ENCODE peak calls at places on chromosomes 13 and 19, in four cellular contexts. One of them, this sample, is unnamed.

GRCh38 chr13:95676100-95676774 is 702 bp upstream of the DNAJC3 start:
- DNase-seq in fibroblast of lung: peak; percentile 27
- DNase-seq in glutamatergic neuron: no peak
- DNase-seq in HFF-Myc: no peak
- DNase-seq in this sample: peak; percentile 0

GRCh38 chr19:3469638-3470499 is 10.5 kb downstream of the SMIM24 start:
- DNase-seq in glutamatergic neuron: no peak
- DNase-seq in fibroblast of lung: no peak
- DNase-seq in HFF-Myc: no peak
- DNase-seq in this sample: no peak

GRCh38 chr19:47450478-47450877 is 21.2 kb downstream of the SLC8A2 start:
- DNase-seq in glutamatergic neuron: no peak
- DNase-seq in HFF-Myc: no peak
- DNase-seq in fibroblast of lung: no peak
- DNase-seq in this sample: no peak

GRCh38 chr13:112443191-112444000 is 67.2 kb downstream of the SPACA7 start:
- DNase-seq in fibroblast of lung: no peak
- DNase-seq in HFF-Myc: no peak
- DNase-seq in glutamatergic neuron: peak; percentile 66
- DNase-seq in this sample: no peak

GRCh38 chr19:4983346-4984105 is 14.6 kb downstream of the KDM4B start:
- DNase-seq in glutamatergic neuron: no peak
- DNase-seq in HFF-Myc: no peak
- DNase-seq in fibroblast of lung: no peak
- DNase-seq in this sample: no peak

GRCh38 chr19:45446295-45446694 is 21.5 kb upstream of the FOSB start:
- DNase-seq in glutamatergic neuron: no peak
- DNase-seq in fibroblast of lung: peak; percentile 60
- DNase-seq in HFF-Myc: no peak
- DNase-seq in this sample: no peak

GRCh38 chr19:41627966-41628675 is 1.2 kb upstream of the CEACAM4 start:
- DNase-seq in glutamatergic neuron: no peak
- DNase-seq in HFF-Myc: no peak
- DNase-seq in fibroblast of lung: no peak
- DNase-seq in this sample: no peak

GRCh38 chr13:31225998-31226675 is 26.4 kb downstream of the B3GLCT start:
- DNase-seq in glutamatergic neuron: no peak
- DNase-seq in fibroblast of lung: no peak
- DNase-seq in HFF-Myc: no peak
- DNase-seq in this sample: no peak

GRCh38 chr13:29566206-29566605 is 29.3 kb downstream of the SLC7A1 start:
- DNase-seq in HFF-Myc: no peak
- DNase-seq in glutamatergic neuron: no peak
- DNase-seq in fibroblast of lung: no peak
- DNase-seq in this sample: no peak

GRCh38 chr13:93800342-93800741 is 573.7 kb downstream of the GPC6 start:
- DNase-seq in fibroblast of lung: no peak
- DNase-seq in HFF-Myc: no peak
- DNase-seq in glutamatergic neuron: no peak
- DNase-seq in this sample: no peak

GRCh38 chr13:27583645-27584044 is 36.7 kb downstream of the LNX2 start:
- DNase-seq in glutamatergic neuron: no peak
- DNase-seq in HFF-Myc: no peak
- DNase-seq in fibroblast of lung: no peak
- DNase-seq in this sample: no peak

GRCh38 chr19:3234800-3235199 is 10.3 kb downstream of the CELF5 start:
- DNase-seq in glutamatergic neuron: no peak
- DNase-seq in HFF-Myc: no peak
- DNase-seq in fibroblast of lung: no peak
- DNase-seq in this sample: no peak

GRCh38 chr19:18456279-18456678 is 18.3 kb upstream of the ISYNA1 start:
- DNase-seq in glutamatergic neuron: no peak
- DNase-seq in HFF-Myc: no peak
- DNase-seq in fibroblast of lung: no peak
- DNase-seq in this sample: no peak

GRCh38 chr19:51086153-51086850 is 3.6 kb upstream of the KLK14 start:
- DNase-seq in fibroblast of lung: no peak
- DNase-seq in HFF-Myc: no peak
- DNase-seq in glutamatergic neuron: no peak
- DNase-seq in this sample: no peak

GRCh38 chr19:38949580-38950367 is 19.0 kb downstream of the MRPS12 start:
- DNase-seq in HFF-Myc: no peak
- DNase-seq in fibroblast of lung: peak; percentile 60
- DNase-seq in glutamatergic neuron: peak; percentile 99
- DNase-seq in this sample: no peak

GRCh38 chr19:6212403-6213265 is 67.1 kb downstream of the MLLT1 start:
- DNase-seq in HFF-Myc: no peak
- DNase-seq in glutamatergic neuron: no peak
- DNase-seq in fibroblast of lung: no peak
- DNase-seq in this sample: no peak

GRCh38 chr13:73922728-73923393 is 211.3 kb downstream of the KLF12 start:
- DNase-seq in fibroblast of lung: no peak
- DNase-seq in HFF-Myc: no peak
- DNase-seq in glutamatergic neuron: no peak
- DNase-seq in this sample: peak; percentile 43

GRCh38 chr13:21638319-21639282 is 32.3 kb upstream of the FGF9 start:
- DNase-seq in glutamatergic neuron: no peak
- DNase-seq in HFF-Myc: no peak
- DNase-seq in fibroblast of lung: peak; percentile 36
- DNase-seq in this sample: peak; percentile 40

DNA sequence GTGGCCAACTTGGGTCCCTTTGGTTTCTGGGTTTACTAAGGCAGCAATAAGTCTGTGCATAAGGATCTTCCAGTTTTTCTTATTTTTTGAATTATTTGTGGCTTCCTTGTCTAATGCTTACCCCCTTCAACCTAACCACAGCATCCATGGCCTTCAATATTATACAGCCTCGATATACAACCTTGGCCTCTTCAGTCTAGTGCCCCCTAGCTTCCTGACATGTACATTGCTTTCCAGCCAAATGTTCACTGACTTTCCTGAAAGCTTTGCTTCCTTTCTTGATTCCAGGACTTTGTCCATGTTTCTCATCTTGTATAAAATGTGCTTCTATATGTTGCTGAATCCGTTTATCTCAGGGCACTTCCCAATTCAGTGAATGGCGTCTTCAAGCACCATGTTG is 310.1 kb downstream of the OLFM4 start:
- DNase-seq in HFF-Myc: no peak
- DNase-seq in glutamatergic neuron: no peak
- DNase-seq in fibroblast of lung: no peak
- DNase-seq in this sample: no peak
- TF ChIP-seq CTCF in HFF-Myc: no peak
- TF ChIP-seq CTCF in glutamatergic neuron: peak; percentile 15
- TF ChIP-seq CTCF in fibroblast of lung: no peak
- TF ChIP-seq CTCF in this sample: peak; percentile 15

GRCh38 chr13:110419391-110419791 is 112.3 kb downstream of the COL4A2 start:
- DNase-seq in glutamatergic neuron: no peak
- DNase-seq in fibroblast of lung: no peak
- DNase-seq in HFF-Myc: no peak
- DNase-seq in this sample: no peak
- TF ChIP-seq CTCF in glutamatergic neuron: no peak
- TF ChIP-seq CTCF in fibroblast of lung: no peak
- TF ChIP-seq CTCF in HFF-Myc: no peak
- TF ChIP-seq CTCF in this sample: no peak

GRCh38 chr19:10895920-10896319 is 24.6 kb downstream of the CARM1 start:
- DNase-seq in fibroblast of lung: no peak
- DNase-seq in HFF-Myc: no peak
- DNase-seq in glutamatergic neuron: peak; percentile 67
- DNase-seq in this sample: no peak
- TF ChIP-seq CTCF in fibroblast of lung: no peak
- TF ChIP-seq CTCF in HFF-Myc: peak; percentile 25
- TF ChIP-seq CTCF in glutamatergic neuron: no peak
- TF ChIP-seq CTCF in this sample: peak; percentile 35

GRCh38 chr13:68923995-68924394 is 1183.6 kb upstream of the ATXN8OS start:
- DNase-seq in glutamatergic neuron: no peak
- DNase-seq in HFF-Myc: no peak
- DNase-seq in fibroblast of lung: no peak
- DNase-seq in this sample: no peak

GRCh38 chr13:68929055-68929454 is 1178.6 kb upstream of the ATXN8OS start:
- DNase-seq in HFF-Myc: no peak
- DNase-seq in fibroblast of lung: no peak
- DNase-seq in glutamatergic neuron: no peak
- DNase-seq in this sample: no peak

DNA sequence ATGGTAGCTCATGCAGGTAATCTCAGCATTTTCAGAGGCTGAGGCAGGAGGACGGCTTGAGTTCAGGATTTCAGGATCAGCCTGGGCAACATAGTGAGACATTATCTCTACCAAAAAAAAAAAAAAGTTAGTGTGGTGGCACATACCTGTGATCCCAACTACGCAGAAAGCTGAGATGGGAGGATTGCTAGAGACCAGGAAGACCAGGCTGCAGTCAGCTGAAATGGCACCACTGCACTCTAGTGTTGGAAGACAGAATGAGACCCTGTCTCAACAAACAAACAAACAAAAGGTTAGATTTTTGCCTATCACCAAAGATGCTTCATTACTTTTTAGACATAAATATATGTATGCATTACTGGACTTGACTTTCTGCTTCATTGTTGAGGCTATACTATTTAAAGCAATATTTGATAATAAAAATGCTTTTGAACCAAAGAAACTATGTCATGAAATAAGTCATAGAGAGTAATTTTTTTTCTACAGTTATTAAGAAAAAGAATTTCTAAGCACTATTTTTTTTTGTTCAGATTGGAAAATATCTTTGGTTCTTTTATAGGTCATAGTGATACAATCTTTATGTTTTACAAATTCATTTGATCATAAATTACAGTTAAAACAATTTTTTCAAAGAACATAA is 1180.1 kb upstream of the ATXN8OS start:
- DNase-seq in fibroblast of lung: peak; percentile 0
- DNase-seq in HFF-Myc: no peak
- DNase-seq in glutamatergic neuron: peak; percentile 43
- DNase-seq in this sample: no peak
- TF ChIP-seq CTCF in fibroblast of lung: no peak
- TF ChIP-seq CTCF in HFF-Myc: no peak
- TF ChIP-seq CTCF in glutamatergic neuron: peak; percentile 42
- TF ChIP-seq CTCF in this sample: no peak

DNA sequence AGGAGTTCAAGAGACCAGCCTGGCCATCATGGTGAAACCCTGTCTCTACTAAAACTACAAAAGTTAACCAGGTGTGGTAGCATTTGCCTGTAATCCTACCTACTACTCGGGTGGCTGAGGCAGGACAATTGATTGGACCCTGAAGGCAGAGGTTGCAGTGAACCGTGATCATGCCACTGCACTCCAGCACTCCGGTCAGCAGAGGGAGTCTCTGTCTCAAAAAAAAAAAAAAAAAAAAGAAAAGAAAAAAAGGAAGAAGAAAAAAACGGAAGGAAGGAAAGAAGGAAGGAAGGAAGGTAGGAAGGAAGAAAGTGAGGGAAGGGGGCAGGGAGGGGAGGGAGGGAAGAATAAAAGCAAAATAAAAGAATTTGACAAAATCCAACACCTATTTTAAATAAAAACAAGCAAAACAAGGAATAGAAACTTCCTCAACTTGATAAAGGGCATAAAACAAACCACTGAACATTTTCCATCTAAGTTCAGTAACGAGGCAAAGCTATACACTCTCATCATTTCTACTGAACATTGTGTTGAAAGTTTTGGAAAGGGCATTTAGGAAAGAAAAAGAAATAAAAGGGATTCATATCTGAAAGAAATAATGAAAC is 411.6 kb upstream of the SLITRK5 start:
- DNase-seq in glutamatergic neuron: peak; percentile 47
- DNase-seq in HFF-Myc: no peak
- DNase-seq in fibroblast of lung: peak; percentile 12
- DNase-seq in this sample: no peak
- TF ChIP-seq CTCF in glutamatergic neuron: peak; percentile 35
- TF ChIP-seq CTCF in HFF-Myc: no peak
- TF ChIP-seq CTCF in fibroblast of lung: peak; percentile 28
- TF ChIP-seq CTCF in this sample: peak; percentile 31

GRCh38 chr13:58573742-58574141 is 942.2 kb downstream of the PCDH17 start:
- DNase-seq in fibroblast of lung: no peak
- DNase-seq in HFF-Myc: no peak
- DNase-seq in glutamatergic neuron: no peak
- DNase-seq in this sample: no peak
- TF ChIP-seq CTCF in fibroblast of lung: no peak
- TF ChIP-seq CTCF in HFF-Myc: no peak
- TF ChIP-seq CTCF in glutamatergic neuron: no peak
- TF ChIP-seq CTCF in this sample: no peak